ENCODE peak calls at places on chromosome 12, in six cellular contexts. N, A, J, I, E and L are unnamed samples.

GRCh38 chr12:112514926-112515642 is 96.3 kb downstream of the PTPN11 start:
- DNase-seq in E (no peak), A (no peak), N (no peak), I (no peak), J (no peak), L (no peak)

GRCh38 chr12:79302171-79302841 is 388.5 kb downstream of the PAWR start:
- DNase-seq in E (no peak), J (no peak), A (no peak), N (no peak), I (no peak), L (no peak)

GRCh38 chr12:127149226-127149964 is 1117.6 kb upstream of the TMEM132C start:
- DNase-seq in A (no peak), E (no peak), J (no peak), N (no peak), I (peak), L (no peak)

GRCh38 chr12:12635651-12636050 is 24.0 kb downstream of the CREBL2 start:
- DNase-seq in E (no peak), A (no peak), J (no peak), N (no peak), I (no peak), L (no peak)

GRCh38 chr12:46787496-46788055 is 38.2 kb downstream of the SLC38A4 start:
- DNase-seq in I (no peak), J (no peak), E (no peak), N (no peak), A (no peak), L (no peak)

GRCh38 chr12:3480744-3481143 is 10.3 kb upstream of the PRMT8 start:
- DNase-seq in J (no peak), N (no peak), A (no peak), I (no peak), E (no peak), L (no peak)

GRCh38 chr12:132204064-132204821 is 60.0 kb downstream of the NOC4L start:
- DNase-seq in J (no peak), E (no peak), N (no peak), I (no peak), A (no peak), L (no peak)

GRCh38 chr12:87518508-87518907 is 510.7 kb downstream of the C12orf50 start:
- DNase-seq in A (no peak), N (no peak), I (no peak), E (no peak), J (no peak), L (no peak)

GRCh38 chr12:25100738-25101445 is 94.1 kb downstream of the DNAI7 start:
- DNase-seq in A (no peak), E (no peak), N (no peak), I (no peak), J (no peak), L (no peak)

GRCh38 chr12:95859344-95859816 is 628 bp downstream of the SNRPF start:
- DNase-seq in A (no peak), I (no peak), E (no peak), J (peak), N (no peak), L (no peak)

GRCh38 chr12:114408881-114409795 is 3.2 kb upstream of the TBX5 start:
- DNase-seq in N (no peak), A (no peak), J (no peak), E (no peak), I (no peak), L (peak)

GRCh38 chr12:116962197-116962596 is 51.4 kb downstream of the FBXW8 start:
- DNase-seq in A (no peak), N (no peak), E (no peak), J (no peak), I (no peak), L (no peak)

GRCh38 chr12:68521321-68521839 is 89.3 kb upstream of the RAP1B start:
- DNase-seq in A (no peak), N (no peak), E (no peak), J (no peak), I (peak), L (no peak)

GRCh38 chr12:34396861-34397590 is 374.7 kb downstream of the ALG10 start:
- DNase-seq in E (no peak), N (peak), I (no peak), A (no peak), J (no peak), L (peak)

GRCh38 chr12:47156167-47156736 is 76.5 kb upstream of the AMIGO2 start:
- DNase-seq in I (no peak), N (no peak), E (peak), A (no peak), J (no peak), L (no peak)

GRCh38 chr12:59431266-59431665 is 164.6 kb upstream of the SLC16A7 start:
- DNase-seq in I (no peak), E (no peak), J (no peak), N (no peak), A (no peak), L (no peak)

GRCh38 chr12:57254506-57255280 is 3.7 kb upstream of the STAC3 start:
- DNase-seq in E (no peak), J (no peak), I (no peak), N (no peak), A (no peak), L (no peak)

GRCh38 chr12:45122776-45123380 is 72.0 kb upstream of the DBX2 start:
- DNase-seq in I (peak), J (no peak), A (no peak), E (no peak), N (no peak), L (no peak)

GRCh38 chr12:106296179-106296877 is 6.2 kb upstream of the TCP11L2 start:
- DNase-seq in J (peak), N (no peak), I (no peak), A (no peak), E (no peak), L (no peak)

GRCh38 chr12:46401703-46402102 is 29.1 kb upstream of the SLC38A2 start:
- DNase-seq in N (peak), E (no peak), I (no peak), J (no peak), A (no peak), L (no peak)

GRCh38 chr12:46233418-46233817 is 35.4 kb downstream of the SLC38A1 start:
- DNase-seq in I (no peak), N (no peak), E (no peak), A (no peak), J (no peak), L (no peak)

GRCh38 chr12:116194935-116195431 is 82.5 kb downstream of the MED13L start:
- DNase-seq in N (no peak), E (no peak), A (peak), J (no peak), I (no peak), L (no peak)

GRCh38 chr12:112112423-112113132 is 4.0 kb upstream of the NAA25 start:
- DNase-seq in E (no peak), J (peak), A (no peak), N (no peak), I (no peak), L (peak)

GRCh38 chr12:107472308-107472707 is 213.3 kb upstream of the PWP1 start:
- DNase-seq in J (no peak), N (no peak), E (no peak), A (no peak), I (no peak), L (no peak)

GRCh38 chr12:442235-442884 is 17.4 kb upstream of the B4GALNT3 start:
- DNase-seq in E (no peak), J (no peak), A (no peak), I (peak), N (no peak), L (no peak)

GRCh38 chr12:7175493-7175892 is 14.0 kb upstream of the PEX5 start:
- DNase-seq in N (no peak), E (no peak), A (no peak), J (peak), I (no peak), L (no peak)

GRCh38 chr12:77888611-77889010 is 57.9 kb downstream of the NAV3 start:
- DNase-seq in I (peak), J (peak), A (no peak), N (no peak), E (no peak), L (no peak)

GRCh38 chr12:119679081-119679480 is 11.1 kb downstream of the PRKAB1 start:
- DNase-seq in I (no peak), J (no peak), A (no peak), E (no peak), N (no peak), L (no peak)

GRCh38 chr12:110616471-110617115 is 2.7 kb downstream of the TCTN1 start:
- DNase-seq in J (no peak), E (no peak), A (no peak), I (no peak), N (no peak), L (no peak)

GRCh38 chr12:53378705-53379388 is 1.1 kb upstream of the SP1 start:
- DNase-seq in I (no peak), E (no peak), A (no peak), N (no peak), J (no peak), L (no peak)

GRCh38 chr12:82740129-82741000 is 53.7 kb downstream of the TMTC2 start:
- DNase-seq in I (peak), N (no peak), J (peak), E (no peak), A (no peak), L (no peak)